ENCODE peak calls at places on chromosomes 16 and 17, in seven cellular contexts. C is omental fat pad, X is A549, F is neural crest cell, S is AG04449, U is Peyer's patch, K is DND-41. Z is an unnamed sample.

GRCh38 chr16:87681990-87682570 is 79.8 kb downstream of the JPH3 start:
- DNase-seq in C (no peak), X (peak), F (no peak), S (peak), U (no peak), K (no peak), Z (no peak)

GRCh38 chr16:51156836-51157235 is 5.8 kb upstream of the SALL1 start:
- DNase-seq in C (no peak), X (no peak), F (no peak), S (no peak), U (no peak), K (no peak), Z (no peak)

GRCh38 chr17:48393271-48393670 is 36.7 kb downstream of the SKAP1 start:
- DNase-seq in C (no peak), X (no peak), F (no peak), S (no peak), U (no peak), K (no peak), Z (no peak)

GRCh38 chr17:57210224-57210553 is 46.1 kb upstream of the MSI2 start:
- DNase-seq in C (no peak), X (no peak), F (no peak), S (no peak), U (no peak), K (no peak), Z (no peak)

GRCh38 chr17:4710693-4711634 is 532 bp downstream of the ARRB2 start:
- DNase-seq in C (no peak), X (no peak), F (no peak), S (no peak), U (peak), K (peak), Z (peak)

GRCh38 chr16:73434621-73435020 is 386.7 kb upstream of the ZFHX3 start:
- DNase-seq in C (no peak), X (no peak), F (no peak), S (no peak), U (no peak), K (no peak), Z (no peak)

GRCh38 chr17:75288784-75289121 is 480 bp downstream of the SLC25A19 start:
- DNase-seq in C (no peak), X (peak), F (peak), S (no peak), U (no peak), K (peak), Z (no peak)

GRCh38 chr16:27844826-27845225 is 218.7 kb downstream of the GSG1L start:
- DNase-seq in C (no peak), X (no peak), F (no peak), S (no peak), U (peak), K (no peak), Z (no peak)

GRCh38 chr17:63482509-63482908 is 5.6 kb downstream of the ACE start:
- DNase-seq in C (no peak), X (no peak), F (no peak), S (no peak), U (no peak), K (no peak), Z (no peak)

GRCh38 chr16:85615852-85616607 is 2.9 kb downstream of the GSE1 start:
- DNase-seq in C (peak), X (peak), F (peak), S (no peak), U (peak), K (peak), Z (peak)

GRCh38 chr16:59566446-59566845 is 832.3 kb upstream of the GOT2 start:
- DNase-seq in C (no peak), X (no peak), F (no peak), S (no peak), U (no peak), K (no peak), Z (no peak)

GRCh38 chr16:4680673-4681470 is 12.5 kb upstream of the NUDT16L1 start:
- DNase-seq in C (no peak), X (no peak), F (no peak), S (no peak), U (no peak), K (no peak), Z (no peak)

GRCh38 chr17:75864448-75864871 is 9.3 kb upstream of the WBP2 start:
- DNase-seq in C (no peak), X (no peak), F (no peak), S (no peak), U (peak), K (peak), Z (no peak)

GRCh38 chr16:54584121-54584520 is 297.5 kb upstream of the IRX3 start:
- DNase-seq in C (no peak), X (no peak), F (no peak), S (no peak), U (no peak), K (no peak), Z (no peak)

GRCh38 chr16:77171750-77172635 is 19.0 kb upstream of the MON1B start:
- DNase-seq in C (no peak), X (peak), F (peak), S (peak), U (no peak), K (peak), Z (no peak)

GRCh38 chr16:4034963-4035362 is 81.3 kb downstream of the ADCY9 start:
- DNase-seq in C (no peak), X (no peak), F (no peak), S (no peak), U (no peak), K (no peak), Z (no peak)

DNA sequence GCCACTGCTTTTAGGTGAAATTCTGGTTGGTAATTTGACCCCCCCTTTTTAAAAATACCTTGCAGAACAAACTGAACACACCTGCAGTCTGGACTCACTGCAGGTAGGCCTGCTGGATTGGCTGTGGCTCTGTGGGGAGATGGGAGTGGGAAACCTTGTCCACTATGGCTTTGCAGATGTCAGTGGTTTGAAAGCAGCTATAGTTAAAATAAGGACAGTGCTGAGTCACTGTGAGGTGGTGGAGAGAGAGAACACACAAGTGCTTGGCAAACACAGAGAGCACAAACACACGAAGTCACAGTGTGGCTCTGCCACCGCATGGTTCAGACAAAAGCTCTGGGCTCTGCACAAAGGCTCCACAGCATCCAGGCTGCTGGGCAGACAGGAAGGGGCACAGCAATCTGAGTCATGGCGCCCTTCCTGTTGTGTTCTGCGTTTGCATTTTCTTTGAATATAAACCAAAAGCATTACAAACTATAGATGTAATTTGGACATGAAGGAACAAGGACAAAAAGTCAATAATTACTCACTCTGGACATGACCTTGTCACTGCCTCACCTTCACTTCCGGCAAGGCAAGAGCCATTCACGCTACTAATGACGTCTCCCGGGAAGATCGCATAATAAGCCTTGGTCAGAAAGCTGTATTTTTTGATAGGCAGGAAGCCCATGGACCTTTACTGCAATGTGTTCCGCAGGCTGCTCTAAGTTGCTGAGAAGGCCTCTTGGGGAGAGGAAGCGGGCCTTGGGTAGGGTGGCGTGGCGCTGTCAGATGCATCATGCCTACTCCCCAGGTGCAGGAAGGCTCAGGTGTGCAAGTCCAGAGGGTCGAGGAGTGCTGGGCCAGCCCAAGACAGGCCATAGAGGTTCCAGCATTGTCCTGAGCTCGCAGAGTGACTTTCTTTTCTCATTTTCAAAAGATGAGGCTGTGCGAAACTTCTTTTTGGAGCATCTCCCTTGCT is 60.1 kb upstream of the MED9 start:
- DNase-seq in C (no peak), X (peak), F (no peak), S (no peak), U (no peak), K (no peak), Z (no peak)
- TF ChIP-seq CTCF in C (no peak), X (no peak), F (no peak), S (no peak), U (no peak), K (peak), Z (no peak)

GRCh38 chr16:89199241-89200123 is 855 bp downstream of the SLC22A31 start:
- DNase-seq in C (no peak), X (no peak), F (no peak), S (no peak), U (no peak), K (no peak), Z (no peak)
- TF ChIP-seq CTCF in C (no peak), X (no peak), F (no peak), S (no peak), U (no peak), K (no peak), Z (no peak)

DNA sequence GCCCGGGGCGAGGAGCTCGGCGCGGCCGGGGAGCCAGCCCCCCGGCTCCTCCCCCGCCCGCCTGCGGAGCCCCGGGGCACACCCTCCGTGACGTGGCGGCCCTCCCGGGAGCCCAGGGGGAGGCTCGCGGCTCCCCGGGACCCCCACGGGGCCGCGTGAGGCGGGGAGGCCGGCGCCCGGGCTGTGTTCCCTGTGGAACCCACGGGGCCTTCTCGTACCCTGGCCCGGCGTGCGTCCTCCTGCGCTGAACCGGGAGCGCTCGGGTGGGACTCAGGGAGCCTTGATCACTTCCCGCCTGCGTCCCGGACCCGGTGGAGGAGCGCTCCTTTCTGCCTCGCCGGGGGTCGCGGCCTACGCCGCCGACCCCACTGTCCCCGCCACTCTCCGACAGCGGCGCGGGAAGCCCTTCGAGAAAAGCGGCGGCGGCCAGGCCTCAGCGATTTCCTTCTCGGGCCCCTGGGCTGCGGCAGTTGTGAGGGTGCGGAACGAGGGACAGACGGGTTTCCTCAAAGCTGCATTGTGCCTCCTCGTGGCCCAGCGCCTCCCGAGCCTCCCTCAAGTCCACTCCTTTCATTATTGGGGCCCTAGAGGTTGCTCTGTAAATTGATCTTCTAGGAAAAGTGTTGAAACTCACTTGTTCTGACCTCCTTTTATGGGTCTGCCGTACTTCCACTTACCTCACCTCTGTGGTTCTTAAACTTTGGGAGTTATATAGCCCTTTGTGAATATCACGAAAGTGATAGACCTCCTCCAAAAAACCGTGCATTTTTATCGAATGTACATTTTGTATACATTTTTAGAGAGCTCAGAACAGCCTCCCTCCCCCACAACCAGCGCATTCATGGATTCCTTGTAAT is 597 bp downstream of the LIG3 start:
- DNase-seq in C (no peak), X (peak), F (peak), S (no peak), U (peak), K (peak), Z (peak)
- TF ChIP-seq CTCF in C (no peak), X (peak), F (peak), S (peak), U (peak), K (peak), Z (no peak)

DNA sequence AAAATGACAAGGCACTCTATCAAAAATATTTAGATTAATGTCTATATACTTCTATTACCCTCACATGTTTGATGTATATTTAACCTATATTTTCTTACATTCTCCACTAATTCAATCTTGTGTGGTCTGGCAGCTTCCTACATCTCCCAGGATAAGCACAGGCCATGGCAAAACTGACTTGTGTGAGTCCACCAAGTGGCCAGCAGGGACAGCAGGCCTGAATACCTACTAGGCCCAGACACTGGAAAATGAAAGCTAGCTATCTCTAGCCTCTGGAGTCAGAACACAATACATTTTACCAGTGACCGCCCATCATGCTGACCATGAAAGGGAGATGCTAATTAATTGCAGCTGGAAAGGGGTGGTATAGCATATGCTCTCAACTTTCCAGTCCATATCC is 132.3 kb downstream of the PCTP start:
- DNase-seq in C (no peak), X (peak), F (no peak), S (no peak), U (no peak), K (no peak), Z (no peak)
- TF ChIP-seq CTCF in C (no peak), X (no peak), F (peak), S (no peak), U (no peak), K (no peak), Z (no peak)

GRCh38 chr17:79147791-79148506 is 73.3 kb downstream of the ENGASE start:
- DNase-seq in C (no peak), X (no peak), F (no peak), S (no peak), U (no peak), K (no peak), Z (no peak)
- TF ChIP-seq CTCF in C (no peak), X (no peak), F (no peak), S (no peak), U (peak), K (no peak), Z (no peak)

DNA sequence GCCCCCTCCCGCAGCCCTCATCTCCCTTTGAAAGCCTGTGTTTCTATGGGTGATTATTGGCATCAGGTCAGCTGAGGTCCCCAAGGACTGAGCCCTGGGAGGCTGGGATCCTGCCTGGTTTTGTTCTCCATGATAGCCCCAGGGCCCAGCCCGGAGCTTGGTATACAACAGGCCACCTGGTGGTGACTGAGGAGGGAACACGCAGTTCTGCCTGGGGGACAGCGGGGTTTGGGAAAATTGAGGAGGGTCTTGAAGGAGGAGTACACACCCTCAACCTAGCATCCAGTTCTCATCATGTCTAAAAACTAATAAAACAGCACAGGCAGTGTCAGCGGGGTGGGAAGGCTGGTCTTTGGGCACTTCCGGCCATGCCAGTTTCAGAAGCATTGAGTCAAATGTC is 335.1 kb downstream of the CPPED1 start:
- DNase-seq in C (no peak), X (no peak), F (no peak), S (no peak), U (no peak), K (no peak), Z (no peak)
- TF ChIP-seq CTCF in C (no peak), X (no peak), F (peak), S (no peak), U (no peak), K (no peak), Z (no peak)

GRCh38 chr17:3551189-3551588 is 6.4 kb downstream of the TRPV3 start:
- DNase-seq in C (no peak), X (no peak), F (no peak), S (no peak), U (peak), K (no peak), Z (no peak)
- TF ChIP-seq CTCF in C (no peak), X (no peak), F (no peak), S (no peak), U (peak), K (no peak), Z (no peak)

GRCh38 chr16:19980866-19981265 is 92.8 kb downstream of the GPR139 start:
- DNase-seq in C (no peak), X (peak), F (no peak), S (no peak), U (no peak), K (no peak), Z (no peak)
- TF ChIP-seq CTCF in C (no peak), X (peak), F (peak), S (no peak), U (peak), K (peak), Z (no peak)

DNA sequence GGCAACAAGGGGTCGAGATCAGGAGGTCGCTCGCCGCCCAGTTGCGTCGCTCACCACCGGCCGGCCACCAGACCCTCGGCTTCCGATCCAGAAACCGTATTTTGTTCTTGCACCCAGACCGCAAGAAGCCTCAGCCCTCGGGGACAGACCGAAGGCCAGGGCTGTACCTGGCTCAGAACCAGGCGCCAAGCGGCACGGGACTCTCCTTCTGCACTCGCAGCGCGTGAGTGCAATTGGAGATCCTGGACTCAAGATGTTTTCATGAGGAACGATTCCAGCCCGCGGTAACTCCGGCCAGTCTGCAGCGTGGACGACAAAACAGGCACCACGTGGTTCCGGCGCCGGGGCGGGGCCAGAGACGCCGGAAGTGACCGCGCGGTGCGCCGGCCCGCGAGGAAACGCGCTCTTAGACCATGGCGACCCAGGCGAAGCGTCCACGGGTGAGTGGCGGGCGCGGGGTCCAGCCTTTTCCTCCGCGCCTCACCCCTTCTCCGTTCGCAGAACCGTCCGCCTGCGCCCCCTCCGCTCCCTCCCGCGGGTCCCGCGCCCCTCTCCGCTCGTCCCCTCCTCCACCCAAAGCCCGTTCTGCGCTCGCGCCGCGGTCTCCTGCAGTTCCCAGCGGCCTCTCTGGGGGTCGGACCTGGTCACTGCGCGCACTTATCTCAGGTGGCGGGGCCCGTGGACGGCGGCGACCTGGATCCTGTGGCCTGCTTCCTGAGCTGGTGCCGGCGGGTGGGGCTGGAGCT is at the start of gene SETD6:
- DNase-seq in C (peak), X (peak), F (peak), S (peak), U (peak), K (no peak), Z (peak)
- TF ChIP-seq CTCF in C (no peak), X (no peak), F (peak), S (peak), U (peak), K (no peak), Z (no peak)